ENCODE peak calls at places on chromosomes 6 and 20, in nine cellular contexts. G is amniotic epithelial cell, N is HT1080, X is RWPE1, B is DMS53, L is NCI-H460, T is lung, V is endothelial cell of umbilical vein, J is kidney tubule cell. K is an unnamed sample.

GRCh38 chr6:53795702-53796450 is 1.1 kb downstream of the LRRC1 start:
- DNase-seq in T (peak; percentile 35), V (peak; percentile 49), J (peak; percentile 48), X (peak; percentile 40), N (no peak), G (peak; percentile 36), B (peak; percentile 75), L (no peak), K (no peak)

GRCh38 chr6:29702519-29703103 is 20.6 kb upstream of the HLA-F start:
- DNase-seq in N (peak; percentile 35), X (peak; percentile 47), B (peak; percentile 72), L (peak; percentile 26), T (no peak), J (peak; percentile 67), G (no peak), V (peak; percentile 48), K (no peak)

GRCh38 chr20:19975436-19975799 is 41.7 kb upstream of the NAA20 start:
- DNase-seq in J (peak; percentile 69), X (peak; percentile 51), T (no peak), N (no peak), B (peak; percentile 53), V (no peak), G (peak; percentile 67), L (peak; percentile 17), K (peak; percentile 45)

GRCh38 chr6:169084067-169084466 is 169.6 kb downstream of the THBS2 start:
- DNase-seq in T (no peak), J (no peak), B (peak; percentile 39), X (no peak), L (no peak), G (no peak), V (no peak), N (no peak), K (no peak)

GRCh38 chr20:51497542-51498467 is 44.7 kb downstream of the NFATC2 start:
- DNase-seq in T (no peak), B (no peak), G (no peak), L (no peak), J (no peak), V (peak; percentile 26), X (no peak), N (no peak), K (peak; percentile 38)

GRCh38 chr20:32797160-32797468 is 22.6 kb upstream of the MAPRE1 start:
- DNase-seq in X (no peak), J (no peak), L (no peak), N (no peak), T (no peak), B (no peak), V (no peak), G (no peak), K (no peak)

GRCh38 chr6:108598316-108598863 is 37.7 kb downstream of the FOXO3 start:
- DNase-seq in X (no peak), J (peak; percentile 36), T (no peak), G (peak; percentile 88), B (no peak), L (no peak), V (no peak), N (peak; percentile 30), K (no peak)

GRCh38 chr6:135260612-135261011 is 79.5 kb downstream of the MYB start:
- DNase-seq in L (no peak), T (no peak), B (no peak), N (no peak), X (no peak), V (no peak), G (no peak), J (no peak), K (no peak)

GRCh38 chr20:59708326-59708725 is 104.0 kb downstream of the PHACTR3 start:
- DNase-seq in X (no peak), T (no peak), G (no peak), V (no peak), L (no peak), N (no peak), J (peak; percentile 34), B (no peak), K (no peak)

GRCh38 chr6:5203571-5203970 is 57.2 kb downstream of the LYRM4 start:
- DNase-seq in G (no peak), B (no peak), J (no peak), T (no peak), N (no peak), V (no peak), X (no peak), L (no peak), K (no peak)

K was measured in pons.